ENCODE peak calls at places on chromosomes 16 and 17, in eight cellular contexts. G, Q, A, S, F, E, I and P are unnamed samples.

GRCh38 chr17:38352245-38353083 is 820 bp downstream of the SOCS7 start:
- DNase-seq in G (peak; percentile 69), Q (no peak), A (peak; percentile 61), S (no peak), F (peak; percentile 64), E (peak; percentile 29), I (peak; percentile 6), P (no peak)

GRCh38 chr17:79651266-79651665 is 40.4 kb upstream of the RBFOX3 start:
- DNase-seq in G (no peak), Q (no peak), A (no peak), S (no peak), F (no peak), E (no peak), I (no peak), P (no peak)

GRCh38 chr17:43363181-43363925 is 35.4 kb upstream of the ARL4D start:
- DNase-seq in G (no peak), Q (no peak), A (no peak), S (no peak), F (no peak), E (no peak), I (no peak), P (no peak)

GRCh38 chr17:79022507-79022991 is 1.4 kb upstream of the C1QTNF1 start:
- DNase-seq in G (no peak), Q (no peak), A (no peak), S (no peak), F (no peak), E (no peak), I (no peak), P (no peak)

GRCh38 chr17:64005734-64006167 is 7.6 kb downstream of the PRR29 start:
- DNase-seq in G (no peak), Q (no peak), A (peak; percentile 27), S (peak; percentile 72), F (peak; percentile 30), E (no peak), I (peak; percentile 92), P (peak; percentile 62)

GRCh38 chr17:2871720-2872119 is 75.5 kb downstream of the RAP1GAP2 start:
- DNase-seq in G (no peak), Q (no peak), A (no peak), S (no peak), F (no peak), E (no peak), I (peak; percentile 22), P (no peak)

GRCh38 chr17:1009411-1010085 is 12.6 kb downstream of the TIMM22 start:
- DNase-seq in G (no peak), Q (no peak), A (no peak), S (no peak), F (no peak), E (no peak), I (no peak), P (no peak)

GRCh38 chr17:55410722-55411462 is 10.7 kb downstream of the MMD start:
- DNase-seq in G (no peak), Q (no peak), A (no peak), S (peak; percentile 62), F (peak; percentile 56), E (no peak), I (peak; percentile 97), P (peak; percentile 55)

GRCh38 chr16:964696-965395 is 5.9 kb downstream of the LMF1 start:
- DNase-seq in G (no peak), Q (no peak), A (no peak), S (no peak), F (no peak), E (peak; percentile 47), I (peak; percentile 69), P (no peak)

GRCh38 chr17:6546069-6546718 is 10.2 kb downstream of the PITPNM3 start:
- DNase-seq in G (no peak), Q (no peak), A (no peak), S (no peak), F (peak; percentile 69), E (peak; percentile 86), I (peak; percentile 22), P (no peak)
- H3K4me2 ChIP-seq in G (no peak overlapping the region), Q (no peak overlapping the region), A (no peak overlapping the region), S (no peak overlapping the region), F (no peak overlapping the region), E (no peak overlapping the region), I (no peak overlapping the region), P (no peak overlapping the region)

GRCh38 chr16:84604477-84605013 is 13.3 kb downstream of the COTL1 start:
- DNase-seq in G (no peak), Q (no peak), A (no peak), S (no peak), F (no peak), E (no peak), I (no peak), P (no peak)
- H3K4me2 ChIP-seq in G (peak overlapping the region; percentile 60), Q (peak overlapping the region; percentile 24), A (no peak overlapping the region), S (no peak overlapping the region), F (no peak overlapping the region), E (no peak overlapping the region), I (no peak overlapping the region), P (no peak overlapping the region)

GRCh38 chr17:57329380-57330214 is 73.3 kb downstream of the MSI2 start:
- DNase-seq in G (no peak), Q (no peak), A (no peak), S (no peak), F (no peak), E (no peak), I (no peak), P (no peak)

GRCh38 chr17:57327176-57327970 is 71.0 kb downstream of the MSI2 start:
- DNase-seq in G (no peak), Q (no peak), A (no peak), S (no peak), F (no peak), E (no peak), I (no peak), P (no peak)

GRCh38 chr17:57326764-57327163 is 70.4 kb downstream of the MSI2 start:
- DNase-seq in G (no peak), Q (no peak), A (no peak), S (no peak), F (no peak), E (no peak), I (no peak), P (no peak)

GRCh38 chr17:57326348-57326747 is 70.0 kb downstream of the MSI2 start:
- DNase-seq in G (no peak), Q (no peak), A (no peak), S (no peak), F (no peak), E (no peak), I (no peak), P (no peak)

GRCh38 chr17:57328109-57328882 is 72.0 kb downstream of the MSI2 start:
- DNase-seq in G (no peak), Q (no peak), A (no peak), S (no peak), F (no peak), E (no peak), I (no peak), P (no peak)
- H3K4me2 ChIP-seq in G (no peak overlapping the region), Q (no peak overlapping the region), A (no peak overlapping the region), S (no peak overlapping the region), F (no peak overlapping the region), E (no peak overlapping the region), I (no peak overlapping the region), P (no peak overlapping the region)

GRCh38 chr17:80982426-80982974 is 9.1 kb upstream of the CHMP6 start:
- DNase-seq in G (no peak), Q (no peak), A (no peak), S (no peak), F (no peak), E (no peak), I (no peak), P (no peak)

GRCh38 chr17:80983545-80983944 is 8.1 kb upstream of the CHMP6 start:
- DNase-seq in G (no peak), Q (no peak), A (no peak), S (no peak), F (no peak), E (no peak), I (no peak), P (no peak)

GRCh38 chr17:80986816-80987480 is 4.7 kb upstream of the CHMP6 start:
- DNase-seq in G (no peak), Q (no peak), A (no peak), S (no peak), F (no peak), E (no peak), I (no peak), P (no peak)

GRCh38 chr17:80986046-80986445 is 5.6 kb upstream of the CHMP6 start:
- DNase-seq in G (no peak), Q (no peak), A (no peak), S (no peak), F (no peak), E (no peak), I (no peak), P (no peak)

DNA sequence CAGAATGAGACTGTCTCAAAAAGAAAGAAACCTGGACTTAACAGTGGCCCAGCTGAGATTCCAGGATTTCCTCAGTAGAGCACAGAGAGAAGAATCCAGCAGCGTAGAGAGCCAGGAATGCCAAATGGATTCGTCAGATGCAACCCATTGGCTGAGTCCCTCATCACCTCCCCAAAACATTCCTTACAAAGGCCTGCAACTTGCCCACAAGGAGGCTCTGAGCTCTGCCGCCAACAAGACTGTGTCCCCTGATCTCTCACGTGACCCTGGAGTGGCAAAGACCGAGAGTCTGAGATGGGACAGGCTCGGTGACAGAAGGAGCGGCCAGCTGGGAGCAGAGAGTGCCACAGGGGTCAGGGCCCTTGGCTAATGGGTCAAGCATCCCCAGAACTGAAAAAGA is 6.9 kb upstream of the CHMP6 start:
- DNase-seq in G (peak; percentile 83), Q (peak; percentile 88), A (peak; percentile 95), S (peak; percentile 41), F (peak; percentile 97), E (peak; percentile 98), I (no peak), P (peak; percentile 68)
- H3K4me2 ChIP-seq in G (no peak overlapping the region), Q (peak overlapping the region; percentile 55), A (no peak overlapping the region), S (no peak overlapping the region), F (peak overlapping the region; percentile 68), E (no peak overlapping the region), I (no peak overlapping the region), P (peak overlapping the region; percentile 32)